ENCODE peak calls at places on chromosomes 11 and 22, in seven cellular contexts. U is K562, C is IMR-90, Q is A549, F is HepG2, K is SK-N-SH, B is H1. T is an unnamed sample.

GRCh38 chr22:45638834-45639746 is 32.5 kb upstream of the ATXN10 start:
- DNase-seq in U (peak), C (no peak), Q (peak), F (peak), K (no peak), B (no peak), T (no peak)

GRCh38 chr11:33685061-33685460 is 15.6 kb downstream of the C11orf91 start:
- DNase-seq in U (no peak), C (peak), Q (no peak), F (no peak), K (no peak), B (no peak), T (no peak)

GRCh38 chr22:26320469-26320868 is 108.6 kb upstream of the ASPHD2 start:
- DNase-seq in U (no peak), C (no peak), Q (no peak), F (no peak), K (no peak), B (no peak), T (no peak)

GRCh38 chr22:19062139-19062789 is 59.9 kb downstream of the DGCR2 start:
- DNase-seq in U (no peak), C (peak), Q (no peak), F (no peak), K (no peak), B (no peak), T (no peak)

GRCh38 chr11:75346296-75346695 is 5.2 kb downstream of the ARRB1 start:
- DNase-seq in U (no peak), C (no peak), Q (no peak), F (no peak), K (no peak), B (no peak), T (no peak)

GRCh38 chr11:6414874-6415328 is 4.0 kb downstream of the APBB1 start:
- DNase-seq in U (no peak), C (no peak), Q (no peak), F (no peak), K (no peak), B (no peak), T (no peak)

GRCh38 chr11:834371-835316 is 1.9 kb downstream of the CD151 start:
- DNase-seq in U (no peak), C (peak), Q (peak), F (no peak), K (no peak), B (no peak), T (no peak)

GRCh38 chr11:87453531-87454089 is 415.9 kb downstream of the TMEM135 start:
- DNase-seq in U (no peak), C (no peak), Q (no peak), F (no peak), K (no peak), B (no peak), T (no peak)

GRCh38 chr11:15969701-15970329 is 386.5 kb downstream of the SOX6 start:
- DNase-seq in U (no peak), C (peak), Q (no peak), F (no peak), K (no peak), B (no peak), T (peak)

GRCh38 chr22:50734986-50735738 is 2.8 kb upstream of the ACR start:
- DNase-seq in U (no peak), C (no peak), Q (no peak), F (no peak), K (no peak), B (no peak), T (no peak)

GRCh38 chr22:37337204-37337943 is 55.1 kb downstream of the CYTH4 start:
- DNase-seq in U (no peak), C (peak), Q (peak), F (no peak), K (no peak), B (no peak), T (no peak)

GRCh38 chr11:128871165-128871564 is 4.1 kb upstream of the KCNJ1 start:
- DNase-seq in U (no peak), C (no peak), Q (no peak), F (no peak), K (no peak), B (peak), T (no peak)

GRCh38 chr22:22843848-22844247 is 43.8 kb upstream of the IGLL5 start:
- DNase-seq in U (no peak), C (no peak), Q (no peak), F (no peak), K (no peak), B (no peak), T (no peak)

GRCh38 chr22:46359362-46359761 is 23.8 kb downstream of the TRMU start:
- DNase-seq in U (no peak), C (no peak), Q (no peak), F (no peak), K (no peak), B (no peak), T (no peak)

GRCh38 chr11:110565344-110565684 is 135.6 kb downstream of the FDX1 start:
- DNase-seq in U (no peak), C (peak), Q (peak), F (peak), K (no peak), B (peak), T (no peak)

GRCh38 chr11:69359735-69360470 is 65.9 kb downstream of the MYEOV start:
- DNase-seq in U (no peak), C (peak), Q (no peak), F (no peak), K (no peak), B (peak), T (no peak)

GRCh38 chr11:128689946-128690745 is 3.7 kb upstream of the FLI1 start:
- DNase-seq in U (no peak), C (no peak), Q (no peak), F (no peak), K (peak), B (peak), T (no peak)

GRCh38 chr11:65352783-65353182 is 1.8 kb upstream of the TIGD3 start:
- DNase-seq in U (no peak), C (peak), Q (no peak), F (no peak), K (no peak), B (no peak), T (no peak)

GRCh38 chr11:43467958-43468357 is 109.2 kb downstream of the TTC17 start:
- DNase-seq in U (no peak), C (no peak), Q (peak), F (no peak), K (no peak), B (no peak), T (no peak)

GRCh38 chr22:44724859-44725258 is 22.9 kb downstream of the PRR5 start:
- DNase-seq in U (no peak), C (no peak), Q (no peak), F (no peak), K (no peak), B (no peak), T (no peak)

GRCh38 chr11:47923667-47924066 is 56.7 kb upstream of the PTPRJ start:
- DNase-seq in U (no peak), C (peak), Q (no peak), F (no peak), K (no peak), B (no peak), T (no peak)

GRCh38 chr11:112227471-112227870 is 1.2 kb downstream of the PTS start:
- DNase-seq in U (no peak), C (no peak), Q (no peak), F (no peak), K (no peak), B (no peak), T (no peak)
- TF ChIP-seq RFX5 in U (no peak), C (no peak), Q (no peak), F (no peak), K (no peak), B (no peak), T (no peak)

GRCh38 chr11:119782021-119782420 is 53.0 kb upstream of the NECTIN1 start:
- DNase-seq in U (no peak), C (no peak), Q (no peak), F (no peak), K (no peak), B (no peak), T (no peak)

GRCh38 chr11:119782673-119783072 is 53.7 kb upstream of the NECTIN1 start:
- DNase-seq in U (peak), C (peak), Q (no peak), F (no peak), K (no peak), B (no peak), T (no peak)

GRCh38 chr11:119786431-119787073 is 57.6 kb upstream of the NECTIN1 start:
- DNase-seq in U (no peak), C (no peak), Q (no peak), F (no peak), K (no peak), B (no peak), T (peak)

GRCh38 chr11:119785131-119785530 is 56.1 kb upstream of the NECTIN1 start:
- DNase-seq in U (no peak), C (no peak), Q (no peak), F (no peak), K (no peak), B (no peak), T (no peak)

GRCh38 chr11:119783466-119784400 is 54.7 kb upstream of the NECTIN1 start:
- DNase-seq in U (no peak), C (no peak), Q (no peak), F (no peak), K (no peak), B (no peak), T (no peak)
- TF ChIP-seq RFX5 in U (no peak), C (no peak), Q (no peak), F (no peak), K (no peak), B (no peak), T (no peak)

GRCh38 chr11:100684101-100685065 is 2.7 kb upstream of the ARHGAP42 start:
- DNase-seq in U (no peak), C (no peak), Q (peak), F (peak), K (no peak), B (no peak), T (no peak)
- TF ChIP-seq RFX5 in U (no peak), C (no peak), Q (no peak), F (peak), K (no peak), B (no peak), T (no peak)

GRCh38 chr11:35381720-35382322 is 37.5 kb downstream of the SLC1A2 start:
- DNase-seq in U (no peak), C (no peak), Q (no peak), F (no peak), K (no peak), B (no peak), T (no peak)
- TF ChIP-seq RFX5 in U (no peak), C (no peak), Q (no peak), F (no peak), K (no peak), B (no peak), T (no peak)